ENCODE peak calls at places on chromosomes 7 and 10, in eight cellular contexts. One of them, this sample, is unnamed.

GRCh38 chr10:98349508-98349922 is 65.5 kb downstream of the PYROXD2 start:
- DNase-seq in GM12865: peak
- DNase-seq in A549: no peak
- DNase-seq in cardiac muscle cell: no peak
- DNase-seq in fibroblast of mammary gland: peak
- DNase-seq in brain microvascular endothelial cell: peak
- DNase-seq in AG04450: peak
- DNase-seq in kidney epithelial cell: peak
- DNase-seq in this sample: no peak

GRCh38 chr10:77082601-77083252 is 554.9 kb downstream of the KCNMA1 start:
- DNase-seq in GM12865: no peak
- DNase-seq in A549: no peak
- DNase-seq in cardiac muscle cell: no peak
- DNase-seq in fibroblast of mammary gland: peak
- DNase-seq in brain microvascular endothelial cell: no peak
- DNase-seq in AG04450: no peak
- DNase-seq in kidney epithelial cell: no peak
- DNase-seq in this sample: peak

GRCh38 chr10:122267849-122268737 is 3.0 kb upstream of the BTBD16 start:
- DNase-seq in GM12865: peak
- DNase-seq in A549: peak
- DNase-seq in cardiac muscle cell: peak
- DNase-seq in fibroblast of mammary gland: peak
- DNase-seq in brain microvascular endothelial cell: peak
- DNase-seq in AG04450: no peak
- DNase-seq in kidney epithelial cell: no peak
- DNase-seq in this sample: peak

GRCh38 chr10:125428054-125428453 is 254.9 kb downstream of the TEX36 start:
- DNase-seq in GM12865: no peak
- DNase-seq in A549: no peak
- DNase-seq in cardiac muscle cell: no peak
- DNase-seq in fibroblast of mammary gland: no peak
- DNase-seq in brain microvascular endothelial cell: no peak
- DNase-seq in AG04450: no peak
- DNase-seq in kidney epithelial cell: no peak
- DNase-seq in this sample: no peak

GRCh38 chr7:117791877-117792780 is 81.1 kb downstream of the CTTNBP2 start:
- DNase-seq in GM12865: peak
- DNase-seq in A549: no peak
- DNase-seq in cardiac muscle cell: no peak
- DNase-seq in fibroblast of mammary gland: no peak
- DNase-seq in brain microvascular endothelial cell: no peak
- DNase-seq in AG04450: no peak
- DNase-seq in kidney epithelial cell: no peak
- DNase-seq in this sample: no peak

GRCh38 chr7:28497026-28497425 is 84.7 kb downstream of the CREB5 start:
- DNase-seq in GM12865: no peak
- DNase-seq in A549: no peak
- DNase-seq in cardiac muscle cell: no peak
- DNase-seq in fibroblast of mammary gland: no peak
- DNase-seq in brain microvascular endothelial cell: no peak
- DNase-seq in AG04450: no peak
- DNase-seq in kidney epithelial cell: no peak
- DNase-seq in this sample: no peak

GRCh38 chr10:49617281-49618020 is 3.6 kb downstream of the CHAT start:
- DNase-seq in GM12865: no peak
- DNase-seq in A549: no peak
- DNase-seq in cardiac muscle cell: no peak
- DNase-seq in fibroblast of mammary gland: no peak
- DNase-seq in brain microvascular endothelial cell: no peak
- DNase-seq in AG04450: no peak
- DNase-seq in kidney epithelial cell: no peak
- DNase-seq in this sample: peak

GRCh38 chr10:36114913-36115312 is 472.8 kb upstream of the FZD8 start:
- DNase-seq in GM12865: no peak
- DNase-seq in A549: peak
- DNase-seq in cardiac muscle cell: peak
- DNase-seq in fibroblast of mammary gland: no peak
- DNase-seq in brain microvascular endothelial cell: peak
- DNase-seq in AG04450: peak
- DNase-seq in kidney epithelial cell: no peak
- DNase-seq in this sample: no peak

DNA sequence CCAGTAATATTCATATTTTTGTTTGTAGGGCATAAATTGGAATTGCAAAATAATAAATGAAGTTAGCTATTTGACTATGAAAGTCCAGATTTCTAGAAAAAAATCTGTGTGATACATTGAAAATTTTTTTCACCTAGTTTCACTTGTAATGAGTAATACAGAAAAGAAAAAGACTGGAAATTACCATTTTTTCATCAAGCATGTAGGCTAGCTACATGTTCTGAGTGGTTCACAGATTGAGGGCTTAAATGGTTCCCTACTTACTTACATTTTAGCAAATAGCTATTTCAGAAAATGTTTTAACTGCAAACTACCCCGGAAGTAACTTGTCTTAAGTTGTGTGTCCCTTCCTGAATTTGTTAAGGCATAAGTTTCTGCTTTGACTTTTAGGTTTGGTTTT is 396.0 kb downstream of the PHF14 start:
- DNase-seq in GM12865: no peak
- DNase-seq in A549: no peak
- DNase-seq in cardiac muscle cell: no peak
- DNase-seq in fibroblast of mammary gland: no peak
- DNase-seq in brain microvascular endothelial cell: no peak
- DNase-seq in AG04450: no peak
- DNase-seq in kidney epithelial cell: no peak
- DNase-seq in this sample: no peak
- TF ChIP-seq CTCF in GM12865: no peak
- TF ChIP-seq CTCF in A549: no peak
- TF ChIP-seq CTCF in cardiac muscle cell: no peak
- TF ChIP-seq CTCF in fibroblast of mammary gland: no peak
- TF ChIP-seq CTCF in brain microvascular endothelial cell: no peak
- TF ChIP-seq CTCF in AG04450: no peak
- TF ChIP-seq CTCF in kidney epithelial cell: no peak
- TF ChIP-seq CTCF in this sample: no peak

DNA sequence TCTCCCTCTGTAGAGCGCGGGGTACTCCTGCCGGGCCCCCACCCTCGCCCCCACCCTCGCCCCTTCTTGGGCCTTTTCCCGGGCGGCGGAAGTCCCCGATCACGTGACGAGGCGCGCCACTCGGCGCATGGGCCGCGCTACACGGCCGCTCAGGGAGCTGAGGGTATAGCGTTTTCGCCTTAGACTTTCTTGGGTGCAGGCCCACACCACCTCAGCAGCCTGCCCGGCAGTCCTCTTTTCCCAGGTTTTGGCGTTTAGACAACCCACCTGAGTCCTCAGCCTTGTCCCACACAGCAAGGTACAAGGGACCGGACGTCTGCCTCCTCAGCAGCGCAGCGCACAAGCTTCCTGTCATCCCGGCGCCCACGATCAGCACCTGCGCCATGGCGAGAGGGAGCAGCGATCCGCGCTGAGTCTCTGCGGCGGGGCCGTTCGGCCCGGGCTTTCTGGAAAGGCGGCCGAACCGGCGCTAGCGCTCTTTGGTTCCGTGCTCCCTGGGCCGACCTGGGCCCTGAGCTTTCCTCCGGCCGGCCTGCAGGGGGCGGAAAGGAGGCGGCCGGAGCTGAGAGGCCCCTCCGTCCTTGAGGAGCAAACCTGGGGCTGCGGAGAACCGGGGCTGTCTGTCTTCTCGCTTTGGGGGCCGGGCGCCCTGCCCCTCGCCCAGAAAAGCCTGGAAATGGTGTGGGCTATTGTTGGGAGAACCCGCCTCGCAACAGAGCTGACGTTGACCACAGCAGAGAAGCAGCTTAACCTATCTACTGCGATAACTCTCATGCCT is at the start of gene RNLS:
- DNase-seq in GM12865: peak
- DNase-seq in A549: peak
- DNase-seq in cardiac muscle cell: peak
- DNase-seq in fibroblast of mammary gland: peak
- DNase-seq in brain microvascular endothelial cell: peak
- DNase-seq in AG04450: no peak
- DNase-seq in kidney epithelial cell: no peak
- DNase-seq in this sample: peak
- H3K4me3 ChIP-seq in GM12865: peak
- H3K4me3 ChIP-seq in A549: peak
- H3K4me3 ChIP-seq in cardiac muscle cell: peak
- H3K4me3 ChIP-seq in fibroblast of mammary gland: peak
- H3K4me3 ChIP-seq in brain microvascular endothelial cell: peak
- H3K4me3 ChIP-seq in AG04450: peak
- H3K4me3 ChIP-seq in kidney epithelial cell: peak
- H3K4me3 ChIP-seq in this sample: peak

GRCh38 chr7:23072043-23072442 is 33.5 kb upstream of the KLHL7 start:
- DNase-seq in GM12865: no peak
- DNase-seq in A549: peak
- DNase-seq in cardiac muscle cell: peak
- DNase-seq in fibroblast of mammary gland: peak
- DNase-seq in brain microvascular endothelial cell: no peak
- DNase-seq in AG04450: no peak
- DNase-seq in kidney epithelial cell: no peak
- DNase-seq in this sample: no peak
- TF ChIP-seq CTCF in GM12865: no peak
- TF ChIP-seq CTCF in A549: peak
- TF ChIP-seq CTCF in cardiac muscle cell: peak
- TF ChIP-seq CTCF in fibroblast of mammary gland: peak
- TF ChIP-seq CTCF in brain microvascular endothelial cell: peak
- TF ChIP-seq CTCF in AG04450: peak
- TF ChIP-seq CTCF in kidney epithelial cell: no peak
- TF ChIP-seq CTCF in this sample: peak

GRCh38 chr10:85979598-85979997 is 387.0 kb downstream of the GRID1 start:
- DNase-seq in GM12865: no peak
- DNase-seq in A549: no peak
- DNase-seq in cardiac muscle cell: no peak
- DNase-seq in fibroblast of mammary gland: no peak
- DNase-seq in brain microvascular endothelial cell: no peak
- DNase-seq in AG04450: no peak
- DNase-seq in kidney epithelial cell: no peak
- DNase-seq in this sample: peak

GRCh38 chr10:85971494-85971893 is 395.1 kb downstream of the GRID1 start:
- DNase-seq in GM12865: no peak
- DNase-seq in A549: no peak
- DNase-seq in cardiac muscle cell: no peak
- DNase-seq in fibroblast of mammary gland: no peak
- DNase-seq in brain microvascular endothelial cell: no peak
- DNase-seq in AG04450: no peak
- DNase-seq in kidney epithelial cell: no peak
- DNase-seq in this sample: no peak

GRCh38 chr10:85978566-85979358 is 387.8 kb downstream of the GRID1 start:
- DNase-seq in GM12865: no peak
- DNase-seq in A549: no peak
- DNase-seq in cardiac muscle cell: no peak
- DNase-seq in fibroblast of mammary gland: no peak
- DNase-seq in brain microvascular endothelial cell: no peak
- DNase-seq in AG04450: no peak
- DNase-seq in kidney epithelial cell: no peak
- DNase-seq in this sample: peak

GRCh38 chr10:85977642-85978041 is 389.0 kb downstream of the GRID1 start:
- DNase-seq in GM12865: no peak
- DNase-seq in A549: no peak
- DNase-seq in cardiac muscle cell: no peak
- DNase-seq in fibroblast of mammary gland: no peak
- DNase-seq in brain microvascular endothelial cell: no peak
- DNase-seq in AG04450: no peak
- DNase-seq in kidney epithelial cell: no peak
- DNase-seq in this sample: no peak

DNA sequence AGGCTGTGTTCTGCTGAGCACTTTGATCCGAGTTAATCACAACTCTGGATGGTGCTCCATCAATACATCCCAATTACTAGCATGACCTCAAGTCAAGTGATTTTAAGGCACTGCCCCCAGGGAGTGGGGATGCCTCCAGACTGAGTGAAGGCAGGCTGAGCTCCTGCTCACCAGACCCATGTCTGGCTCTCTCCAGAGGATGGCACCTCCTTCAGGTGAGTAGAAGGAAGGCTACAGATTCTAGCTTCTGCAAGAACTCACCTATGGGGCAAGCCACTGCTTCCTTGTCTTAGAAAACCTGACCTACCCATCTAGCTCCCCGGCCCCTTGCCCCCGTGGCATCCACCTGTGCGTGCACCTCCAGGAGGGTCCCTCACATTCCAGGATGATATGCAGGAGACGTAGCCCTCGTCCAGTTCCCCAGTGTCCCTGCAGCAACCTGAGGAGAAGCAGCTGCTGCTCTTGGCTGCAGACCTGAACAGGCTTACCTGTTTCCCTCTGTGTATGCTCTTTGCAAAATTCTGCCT is 390.3 kb downstream of the GRID1 start:
- DNase-seq in GM12865: peak
- DNase-seq in A549: no peak
- DNase-seq in cardiac muscle cell: no peak
- DNase-seq in fibroblast of mammary gland: no peak
- DNase-seq in brain microvascular endothelial cell: no peak
- DNase-seq in AG04450: no peak
- DNase-seq in kidney epithelial cell: no peak
- DNase-seq in this sample: peak
- H3K4me3 ChIP-seq in GM12865: no peak
- H3K4me3 ChIP-seq in A549: no peak
- H3K4me3 ChIP-seq in cardiac muscle cell: no peak
- H3K4me3 ChIP-seq in fibroblast of mammary gland: no peak
- H3K4me3 ChIP-seq in brain microvascular endothelial cell: no peak
- H3K4me3 ChIP-seq in AG04450: no peak
- H3K4me3 ChIP-seq in kidney epithelial cell: no peak
- H3K4me3 ChIP-seq in this sample: no peak

GRCh38 chr7:111096997-111097396 is 6.1 kb downstream of the LRRN3 start:
- DNase-seq in GM12865: no peak
- DNase-seq in A549: no peak
- DNase-seq in cardiac muscle cell: no peak
- DNase-seq in fibroblast of mammary gland: no peak
- DNase-seq in brain microvascular endothelial cell: no peak
- DNase-seq in AG04450: no peak
- DNase-seq in kidney epithelial cell: no peak
- DNase-seq in this sample: peak

GRCh38 chr7:111101856-111102646 is 11.1 kb downstream of the LRRN3 start:
- DNase-seq in GM12865: no peak
- DNase-seq in A549: no peak
- DNase-seq in cardiac muscle cell: no peak
- DNase-seq in fibroblast of mammary gland: no peak
- DNase-seq in brain microvascular endothelial cell: no peak
- DNase-seq in AG04450: no peak
- DNase-seq in kidney epithelial cell: no peak
- DNase-seq in this sample: no peak

GRCh38 chr7:111103136-111103535 is 12.2 kb downstream of the LRRN3 start:
- DNase-seq in GM12865: no peak
- DNase-seq in A549: no peak
- DNase-seq in cardiac muscle cell: no peak
- DNase-seq in fibroblast of mammary gland: no peak
- DNase-seq in brain microvascular endothelial cell: no peak
- DNase-seq in AG04450: no peak
- DNase-seq in kidney epithelial cell: no peak
- DNase-seq in this sample: no peak

GRCh38 chr7:111098011-111098925 is 7.3 kb downstream of the LRRN3 start:
- DNase-seq in GM12865: peak
- DNase-seq in A549: peak
- DNase-seq in cardiac muscle cell: peak
- DNase-seq in fibroblast of mammary gland: peak
- DNase-seq in brain microvascular endothelial cell: peak
- DNase-seq in AG04450: no peak
- DNase-seq in kidney epithelial cell: no peak
- DNase-seq in this sample: peak

GRCh38 chr7:111098926-111099250 is 8.0 kb downstream of the LRRN3 start:
- DNase-seq in GM12865: no peak
- DNase-seq in A549: no peak
- DNase-seq in cardiac muscle cell: no peak
- DNase-seq in fibroblast of mammary gland: no peak
- DNase-seq in brain microvascular endothelial cell: no peak
- DNase-seq in AG04450: no peak
- DNase-seq in kidney epithelial cell: no peak
- DNase-seq in this sample: no peak
- TF ChIP-seq CTCF in GM12865: no peak
- TF ChIP-seq CTCF in A549: no peak
- TF ChIP-seq CTCF in cardiac muscle cell: no peak
- TF ChIP-seq CTCF in fibroblast of mammary gland: no peak
- TF ChIP-seq CTCF in brain microvascular endothelial cell: no peak
- TF ChIP-seq CTCF in AG04450: no peak
- TF ChIP-seq CTCF in kidney epithelial cell: no peak
- TF ChIP-seq CTCF in this sample: no peak